ENCODE peak calls at places on chromosomes 2 and 18, in eight cellular contexts. H is WERI-Rb-1, T is psoas muscle, W is A673, I is Peyer's patch, N is spleen, K is AG10803, B is left lung. R is an unnamed sample.

GRCh38 chr2:85537600-85538506 is 1.1 kb upstream of the MAT2A start:
- DNase-seq in H (peak), B (peak), K (peak), T (peak), W (peak), I (peak), N (peak), R (no peak)

GRCh38 chr2:154537845-154538244 is 160.7 kb upstream of the KCNJ3 start:
- DNase-seq in T (no peak), I (no peak), W (no peak), K (no peak), B (no peak), H (no peak), N (no peak), R (no peak)

GRCh38 chr2:39429738-39430137 is 7.3 kb downstream of the MAP4K3 start:
- DNase-seq in W (no peak), N (no peak), B (no peak), H (no peak), T (no peak), I (no peak), K (no peak), R (no peak)

GRCh38 chr2:154097823-154098398 is 226.2 kb downstream of the GALNT13 start:
- DNase-seq in N (no peak), W (no peak), T (no peak), K (no peak), B (no peak), H (no peak), I (no peak), R (no peak)

GRCh38 chr2:168025487-168026203 is 221.8 kb downstream of the STK39 start:
- DNase-seq in T (no peak), K (no peak), B (no peak), I (no peak), W (peak), H (peak), N (no peak), R (no peak)

GRCh38 chr2:62446491-62446890 is 59.5 kb downstream of the TMEM17 start:
- DNase-seq in B (no peak), W (no peak), N (no peak), H (no peak), K (no peak), T (no peak), I (no peak), R (no peak)

GRCh38 chr18:71008257-71008656 is 719.4 kb downstream of the SOCS6 start:
- DNase-seq in N (no peak), K (no peak), H (no peak), B (no peak), I (no peak), W (no peak), T (no peak), R (no peak)

GRCh38 chr2:96195410-96196071 is 13.1 kb downstream of the STARD7 start:
- DNase-seq in H (no peak), W (no peak), I (peak), N (peak), K (peak), T (no peak), B (no peak), R (peak)

GRCh38 chr2:43333656-43334144 is 107.3 kb upstream of the ZFP36L2 start:
- DNase-seq in K (peak), N (no peak), B (no peak), W (no peak), H (no peak), T (no peak), I (no peak), R (peak)

GRCh38 chr2:231554748-231555545 is 24.7 kb upstream of the NMUR1 start:
- DNase-seq in B (peak), I (peak), W (no peak), T (peak), H (no peak), K (peak), N (peak), R (peak)
- H3K4me3 ChIP-seq in B (peak), I (peak), W (no peak), T (peak), H (no peak), K (peak), N (peak), R (peak)

DNA sequence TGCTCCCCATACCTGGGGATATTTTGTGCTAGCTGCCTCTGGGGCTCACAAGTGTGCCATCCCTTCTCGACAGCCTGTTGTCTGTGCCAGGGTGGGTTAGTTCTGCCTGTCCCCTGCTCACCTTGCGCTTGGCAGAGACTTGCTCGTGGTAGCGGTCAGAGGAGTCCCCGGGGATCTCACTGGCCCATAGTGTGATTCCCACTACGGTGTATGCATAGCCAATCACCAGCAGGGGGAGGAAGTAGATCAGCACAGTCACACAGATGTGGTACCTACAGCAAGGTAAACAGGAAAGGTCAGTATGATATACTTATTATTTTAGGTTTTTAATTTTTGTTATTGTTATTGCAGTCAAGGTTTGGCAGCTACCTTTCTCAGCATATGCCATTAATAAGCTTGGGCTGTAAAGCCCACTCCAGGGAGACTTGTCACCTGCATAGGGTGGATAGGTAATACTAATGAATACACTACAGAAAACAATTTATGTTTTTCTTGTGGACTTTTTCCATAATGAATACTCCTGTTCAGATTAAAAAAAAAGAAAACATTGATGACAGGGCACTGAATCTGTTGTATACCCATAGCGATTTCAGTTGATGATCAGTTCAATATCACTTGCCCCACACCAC is 95.2 kb downstream of the POLE4 start:
- DNase-seq in H (peak), K (no peak), I (peak), T (no peak), N (no peak), W (peak), B (no peak), R (peak)
- TF ChIP-seq CTCF in H (peak), K (peak), I (no peak), T (peak), N (no peak), W (peak), B (peak), R (peak)

GRCh38 chr18:31100598-31101147 is 1.5 kb downstream of the DSC2 start:
- DNase-seq in T (no peak), N (peak), K (no peak), W (no peak), H (peak), B (peak), I (peak), R (no peak)
- H3K4me3 ChIP-seq in T (peak), N (peak), K (no peak), W (no peak), H (peak), B (peak), I (peak), R (no peak)

GRCh38 chr2:100741880-100742814 is 77.8 kb upstream of the NPAS2 start:
- DNase-seq in T (no peak), K (peak), I (no peak), N (no peak), H (no peak), W (no peak), B (no peak), R (peak)

GRCh38 chr2:100744184-100744583 is 75.8 kb upstream of the NPAS2 start:
- DNase-seq in T (no peak), I (no peak), H (no peak), K (no peak), B (no peak), W (no peak), N (no peak), R (no peak)

GRCh38 chr2:100742884-100743283 is 77.1 kb upstream of the NPAS2 start:
- DNase-seq in B (no peak), T (peak), I (no peak), W (peak), N (no peak), H (no peak), K (peak), R (peak)

GRCh38 chr2:100736121-100736915 is 83.6 kb upstream of the NPAS2 start:
- DNase-seq in K (no peak), H (no peak), B (no peak), W (no peak), I (no peak), T (no peak), N (no peak), R (no peak)

DNA sequence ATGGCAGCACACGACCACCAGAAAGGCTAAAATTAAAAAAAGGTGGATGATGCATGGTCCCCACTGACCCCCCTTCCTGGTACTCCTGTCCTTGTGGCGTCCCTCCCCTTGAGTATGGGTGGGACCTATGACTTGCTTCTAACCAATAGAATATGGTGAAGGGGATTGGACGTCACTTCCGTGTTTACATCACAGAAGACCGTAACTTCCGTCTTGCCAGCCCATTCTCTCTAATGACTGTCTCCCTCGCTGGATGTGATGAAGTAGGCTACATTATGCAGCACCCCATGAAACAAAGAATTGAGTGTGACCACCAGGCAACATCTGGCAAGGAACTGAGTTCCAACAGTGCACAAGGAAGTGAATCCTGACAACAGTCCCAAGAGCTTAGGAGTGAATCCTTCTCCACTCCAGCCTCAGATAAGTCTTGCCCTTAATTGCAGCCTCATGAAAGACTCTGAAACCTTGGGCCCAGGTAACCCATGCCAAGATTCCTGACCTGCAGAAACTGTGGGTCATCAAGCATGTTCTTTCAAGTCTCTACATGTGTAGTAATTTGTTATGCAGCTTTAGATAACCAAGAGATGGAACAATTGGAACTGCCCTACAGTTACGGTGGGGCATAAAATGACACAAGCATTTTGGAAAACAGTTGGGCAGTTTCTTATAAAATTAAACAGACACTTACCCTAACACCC is 80.1 kb upstream of the NPAS2 start:
- DNase-seq in B (no peak), T (no peak), H (no peak), W (no peak), K (no peak), I (no peak), N (no peak), R (no peak)
- TF ChIP-seq CTCF in B (no peak), T (no peak), H (no peak), W (no peak), K (no peak), I (no peak), N (no peak), R (no peak)

DNA sequence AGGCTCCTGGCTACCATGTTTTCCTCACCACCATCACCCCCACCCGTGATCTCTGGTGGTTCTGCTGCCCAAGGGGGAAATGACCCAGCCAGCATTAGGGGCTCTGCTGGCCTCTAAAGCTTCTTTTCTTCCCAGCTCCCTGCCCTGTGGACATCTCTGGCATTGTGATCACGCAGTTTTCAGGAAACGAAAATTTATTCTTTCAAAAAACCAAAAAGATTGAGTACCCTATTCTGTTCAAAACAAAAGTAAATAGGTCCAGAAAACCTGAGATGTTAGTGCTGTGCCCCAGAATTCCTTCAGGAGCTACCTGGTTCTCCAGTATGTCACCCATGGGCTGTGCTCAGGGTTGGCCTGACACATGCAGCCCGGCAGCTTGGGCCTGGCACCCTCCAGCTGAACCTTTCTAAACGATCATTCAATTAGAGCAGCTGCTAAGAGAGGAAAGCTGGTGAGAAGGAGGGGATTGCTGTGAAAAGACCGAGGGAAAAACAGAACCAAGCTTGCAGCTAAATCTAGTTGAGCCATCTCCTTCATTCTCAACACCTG is 157.5 kb downstream of the MGAT5 start:
- DNase-seq in W (no peak), H (peak), T (no peak), K (no peak), I (no peak), N (no peak), B (no peak), R (no peak)
- H3K4me3 ChIP-seq in W (no peak), H (no peak), T (no peak), K (no peak), I (no peak), N (no peak), B (no peak), R (no peak)

GRCh38 chr2:159382447-159383028 is 96.0 kb upstream of the WDSUB1 start:
- DNase-seq in H (no peak), I (no peak), T (no peak), B (no peak), K (no peak), W (no peak), N (no peak), R (no peak)
- TF ChIP-seq CTCF in H (no peak), I (no peak), T (no peak), B (no peak), K (no peak), W (no peak), N (no peak), R (no peak)

GRCh38 chr2:217818293-217818850 is 184.4 kb downstream of the TNS1 start:
- DNase-seq in N (no peak), K (no peak), H (no peak), T (no peak), W (no peak), B (no peak), I (no peak), R (no peak)

GRCh38 chr2:217817466-217818292 is 185.1 kb downstream of the TNS1 start:
- DNase-seq in I (no peak), H (no peak), N (no peak), K (no peak), B (peak), T (no peak), W (no peak), R (no peak)

GRCh38 chr2:217820066-217820819 is 182.6 kb downstream of the TNS1 start:
- DNase-seq in T (no peak), W (peak), N (no peak), K (no peak), I (no peak), H (no peak), B (peak), R (no peak)

GRCh38 chr2:217813828-217814227 is 189.0 kb downstream of the TNS1 start:
- DNase-seq in B (no peak), H (no peak), N (no peak), W (no peak), K (no peak), T (no peak), I (no peak), R (no peak)

DNA sequence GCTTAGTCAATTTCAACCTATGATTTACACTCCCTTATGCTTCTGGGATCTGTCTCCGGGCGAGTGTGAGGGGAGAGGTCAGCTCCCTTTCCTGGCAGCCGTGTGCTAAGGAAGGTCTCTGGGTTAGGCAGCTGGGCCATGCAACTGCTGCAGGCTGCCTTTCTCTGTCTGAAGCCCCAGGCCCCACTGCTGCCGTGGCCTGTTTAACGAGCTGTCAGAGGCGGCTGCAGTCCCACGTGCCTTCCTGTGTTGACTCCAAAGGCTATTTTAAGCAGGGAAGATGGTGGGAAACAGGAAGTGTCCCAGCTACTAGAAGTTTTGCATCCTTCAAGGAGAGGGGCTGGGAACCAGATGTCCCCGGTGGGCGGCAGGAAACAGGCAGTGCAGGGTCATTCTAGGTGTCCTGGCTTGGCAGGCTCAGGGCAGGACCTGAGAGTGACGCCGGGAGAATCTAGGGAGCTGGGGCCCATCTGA is 186.4 kb downstream of the TNS1 start:
- DNase-seq in W (no peak), I (no peak), K (peak), B (peak), N (no peak), T (no peak), H (no peak), R (no peak)
- H3K4me3 ChIP-seq in W (no peak), I (no peak), K (no peak), B (no peak), N (no peak), T (no peak), H (no peak), R (no peak)

GRCh38 chr2:235516257-235516656 is 22.4 kb downstream of the AGAP1 start:
- DNase-seq in B (no peak), K (no peak), T (no peak), I (no peak), N (no peak), W (no peak), H (no peak), R (no peak)

GRCh38 chr2:235515364-235515742 is 21.5 kb downstream of the AGAP1 start:
- DNase-seq in W (no peak), N (peak), B (no peak), K (no peak), I (no peak), T (no peak), H (no peak), R (no peak)

GRCh38 chr2:235513984-235514626 is 20.3 kb downstream of the AGAP1 start:
- DNase-seq in K (no peak), B (no peak), T (no peak), H (no peak), N (no peak), W (no peak), I (no peak), R (no peak)

GRCh38 chr2:235515821-235516220 is 22.0 kb downstream of the AGAP1 start:
- DNase-seq in N (no peak), H (no peak), K (no peak), B (no peak), W (no peak), T (no peak), I (no peak), R (no peak)

GRCh38 chr2:235514627-235515363 is 21.0 kb downstream of the AGAP1 start:
- DNase-seq in I (peak), B (no peak), H (peak), N (no peak), W (no peak), K (no peak), T (no peak), R (no peak)
- TF ChIP-seq CTCF in I (no peak), B (no peak), H (peak), N (no peak), W (peak), K (no peak), T (no peak), R (no peak)

DNA sequence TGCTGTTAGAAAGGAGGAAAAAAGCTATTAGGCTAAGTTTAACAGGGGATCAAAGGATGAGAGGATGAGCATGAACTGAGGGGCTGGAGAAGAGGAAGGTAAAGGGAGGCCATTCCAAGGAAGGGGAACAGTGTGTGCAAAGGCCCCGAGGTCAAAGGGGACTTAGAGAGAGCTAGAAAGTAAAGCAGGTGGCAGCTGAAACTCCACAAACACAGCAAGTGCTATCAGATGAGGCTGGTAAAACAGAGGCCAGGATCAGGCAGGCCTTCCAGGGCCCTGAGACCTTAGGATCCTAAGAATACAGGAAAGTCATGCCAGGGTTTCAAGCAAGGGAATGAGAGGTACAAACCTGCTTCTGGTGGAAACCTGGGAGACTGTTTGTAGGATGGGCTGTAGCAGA is 5.8 kb downstream of the HDAC4 start:
- DNase-seq in I (no peak), W (no peak), K (no peak), B (no peak), T (no peak), H (no peak), N (peak), R (no peak)
- H3K4me3 ChIP-seq in I (no peak), W (no peak), K (no peak), B (no peak), T (no peak), H (no peak), N (no peak), R (no peak)

GRCh38 chr18:8428951-8429350 is 180.3 kb upstream of the RAB12 start:
- DNase-seq in B (no peak), N (no peak), H (no peak), K (no peak), T (no peak), W (no peak), I (no peak), R (no peak)

GRCh38 chr18:8424481-8424880 is 184.8 kb upstream of the RAB12 start:
- DNase-seq in N (no peak), B (no peak), I (no peak), W (no peak), T (no peak), H (no peak), K (no peak), R (no peak)

GRCh38 chr18:8424917-8425725 is 184.1 kb upstream of the RAB12 start:
- DNase-seq in W (peak), K (peak), N (no peak), B (no peak), H (no peak), T (no peak), I (no peak), R (peak)

GRCh38 chr18:8427339-8427738 is 181.9 kb upstream of the RAB12 start:
- DNase-seq in B (no peak), K (no peak), I (no peak), H (no peak), W (no peak), N (no peak), T (no peak), R (no peak)

DNA sequence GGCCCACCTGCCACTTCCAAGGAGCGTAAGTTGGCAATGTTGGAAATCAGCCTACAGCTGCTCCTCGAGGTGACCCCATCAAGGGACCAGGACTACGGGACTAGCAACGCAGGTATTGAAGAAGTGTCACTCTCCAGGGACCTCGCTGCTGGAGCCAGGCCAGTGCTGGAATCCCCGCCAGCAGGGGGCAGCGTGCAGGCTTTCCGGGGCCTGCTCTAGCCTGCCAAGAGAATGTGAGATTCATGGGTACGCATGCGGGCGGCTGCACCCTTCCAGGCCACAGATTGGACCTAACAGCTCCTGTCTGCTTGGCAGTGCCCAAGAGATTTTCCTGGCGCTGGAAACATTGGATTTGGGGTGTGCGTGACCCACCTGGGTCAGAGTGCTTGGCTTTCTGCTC is 182.8 kb upstream of the RAB12 start:
- DNase-seq in I (no peak), W (no peak), H (peak), N (no peak), B (no peak), K (no peak), T (no peak), R (no peak)
- TF ChIP-seq CTCF in I (no peak), W (peak), H (peak), N (no peak), B (no peak), K (no peak), T (no peak), R (peak)

R was measured in foreskin fibroblast.